ENCODE peak calls at places on chromosomes 13 and 19, in nine cellular contexts. S is epithelial cell of esophagus; B is DMS153; Q is Right ventricle myocardium superior; U is EH; L is activated naive CD8-positive, alpha-beta T cell treated with anti-CD3 and anti-CD28 coated beads, Interleukin-2, amount 50 U/mL, for 24 hours; Z is fibroblast of pulmonary artery; X is neural crest cell; C is cardiac muscle cell. F is an unnamed sample.
A peak's percentile ranks its signal among the peaks of the same experiment; 100 is the strongest.

GRCh38 chr13:43516401-43516826 is 270.4 kb downstream of the ENOX1 start:
- DNase-seq in S (no peak), B (no peak), Q (no peak), U (peak; percentile 88), L (no peak), Z (peak; percentile 76), X (no peak), C (peak; percentile 90), F (no peak)

GRCh38 chr13:101325423-101325822 is 90.9 kb downstream of the NALCN start:
- DNase-seq in S (no peak), B (no peak), Q (no peak), U (no peak), L (no peak), Z (no peak), X (no peak), C (no peak), F (peak; percentile 48)

GRCh38 chr13:110336108-110336507 is 29.0 kb downstream of the COL4A2 start:
- DNase-seq in S (no peak), B (no peak), Q (no peak), U (no peak), L (no peak), Z (no peak), X (no peak), C (no peak), F (no peak)

GRCh38 chr13:110627351-110627750 is 12.0 kb downstream of the NAXD start:
- DNase-seq in S (peak; percentile 90), B (no peak), Q (no peak), U (no peak), L (no peak), Z (no peak), X (no peak), C (no peak), F (no peak)

GRCh38 chr13:42322806-42323205 is 50.9 kb downstream of the AKAP11 start:
- DNase-seq in S (no peak), B (no peak), Q (no peak), U (no peak), L (no peak), Z (no peak), X (no peak), C (no peak), F (no peak)

GRCh38 chr19:45499196-45500180 is 1.2 kb downstream of the PPM1N start:
- DNase-seq in S (peak; percentile 65), B (peak; percentile 93), Q (peak; percentile 62), U (peak; percentile 56), L (peak; percentile 76), Z (no peak), X (peak; percentile 23), C (peak; percentile 46), F (peak; percentile 59)

GRCh38 chr13:32456591-32456990 is 28.7 kb upstream of the N4BP2L1 start:
- DNase-seq in S (no peak), B (no peak), Q (no peak), U (no peak), L (no peak), Z (no peak), X (no peak), C (no peak), F (no peak)

GRCh38 chr19:41586064-41586463 is 10.1 kb downstream of the CEACAM21 start:
- DNase-seq in S (no peak), B (no peak), Q (no peak), U (no peak), L (no peak), Z (no peak), X (no peak), C (no peak), F (no peak)

GRCh38 chr19:30691767-30692516 is 319.8 kb downstream of the ZNF536 start:
- DNase-seq in S (no peak), B (no peak), Q (no peak), U (peak; percentile 0), L (no peak), Z (no peak), X (no peak), C (peak; percentile 6), F (no peak)

GRCh38 chr19:38303517-38304351 is at the start of gene C19orf33:
- DNase-seq in S (peak; percentile 94), B (no peak), Q (peak; percentile 55), U (no peak), L (no peak), Z (no peak), X (no peak), C (no peak), F (no peak)

GRCh38 chr19:51511353-51511752 is 9.8 kb upstream of the SIGLEC12 start:
- DNase-seq in S (no peak), B (no peak), Q (no peak), U (no peak), L (peak; percentile 30), Z (no peak), X (no peak), C (peak; percentile 26), F (no peak)

GRCh38 chr19:2327773-2328400 is 499 bp downstream of the LSM7 start:
- DNase-seq in S (peak; percentile 94), B (peak; percentile 64), Q (no peak), U (peak; percentile 94), L (peak; percentile 68), Z (peak; percentile 79), X (no peak), C (peak; percentile 85), F (peak; percentile 58)

GRCh38 chr19:45100797-45101196 is 7.8 kb downstream of the PPP1R37 start:
- DNase-seq in S (no peak), B (no peak), Q (no peak), U (peak; percentile 36), L (no peak), Z (no peak), X (no peak), C (no peak), F (no peak)

GRCh38 chr19:2334986-2335846 is 6.7 kb downstream of the SPPL2B start:
- DNase-seq in S (no peak), B (no peak), Q (no peak), U (no peak), L (no peak), Z (no peak), X (no peak), C (no peak), F (no peak)

GRCh38 chr13:77692746-77693448 is 4.6 kb upstream of the SLAIN1 start:
- DNase-seq in S (no peak), B (no peak), Q (no peak), U (no peak), L (no peak), Z (no peak), X (no peak), C (no peak), F (no peak)

GRCh38 chr19:16197188-16197621 is 506 bp upstream of the AP1M1 start:
- DNase-seq in S (peak; percentile 48), B (no peak), Q (no peak), U (peak; percentile 96), L (no peak), Z (peak; percentile 60), X (no peak), C (peak; percentile 58), F (no peak)

GRCh38 chr13:48398450-48399095 is 14.3 kb downstream of the LPAR6 start:
- DNase-seq in S (peak; percentile 60), B (no peak), Q (no peak), U (peak; percentile 60), L (no peak), Z (peak; percentile 37), X (no peak), C (no peak), F (no peak)

GRCh38 chr13:66159526-66159925 is 1070.6 kb downstream of the PCDH9 start:
- DNase-seq in S (peak; percentile 27), B (no peak), Q (no peak), U (no peak), L (no peak), Z (no peak), X (no peak), C (no peak), F (no peak)

GRCh38 chr13:86946734-86947133 is 724.4 kb upstream of the SLITRK5 start:
- DNase-seq in S (peak; percentile 14), B (no peak), Q (no peak), U (no peak), L (no peak), Z (no peak), X (no peak), C (no peak), F (no peak)

GRCh38 chr13:33487575-33488243 is 202.2 kb upstream of the STARD13 start:
- DNase-seq in S (peak; percentile 56), B (peak; percentile 27), Q (no peak), U (peak; percentile 69), L (no peak), Z (peak; percentile 65), X (no peak), C (peak; percentile 68), F (no peak)